ENCODE peak calls at places on chromosomes 5 and 9, in six cellular contexts. P is T-helper 1 cell; L is right cardiac atrium; Y is stimulated activated CD4-positive, alpha-beta T cell treated with anti-CD3 and anti-CD28 coated beads, Interleukin-15, amount 100 ng/mL, for 1 hour; A is glutamatergic neuron; Z is amniotic epithelial cell. X is an unnamed sample.

GRCh38 chr5:156326718-156327259 is at the start of gene SGCD:
- DNase-seq in P (no peak), L (peak), Y (no peak), A (peak), Z (peak), X (no peak)

GRCh38 chr9:130938652-130939404 is at the start of gene FIBCD1:
- DNase-seq in P (no peak), L (no peak), Y (no peak), A (peak), Z (peak), X (no peak)

GRCh38 chr5:135740475-135740874 is 94.0 kb upstream of the SLC25A48 start:
- DNase-seq in P (no peak), L (no peak), Y (no peak), A (no peak), Z (peak), X (no peak)

GRCh38 chr9:129863059-129863690 is 27.9 kb downstream of the USP20 start:
- DNase-seq in P (peak), L (no peak), Y (peak), A (no peak), Z (peak), X (peak)

GRCh38 chr9:111599092-111599947 is at the start of gene PTGR1:
- DNase-seq in P (no peak), L (peak), Y (no peak), A (peak), Z (peak), X (no peak)

GRCh38 chr5:64497390-64497789 is 8.4 kb upstream of the RGS7BP start:
- DNase-seq in P (no peak), L (no peak), Y (no peak), A (no peak), Z (peak), X (no peak)

GRCh38 chr5:93810780-93811179 is 69.4 kb upstream of the POU5F2 start:
- DNase-seq in P (no peak), L (no peak), Y (no peak), A (no peak), Z (no peak), X (no peak)

GRCh38 chr5:2759091-2759490 is 7.6 kb upstream of the IRX2 start:
- DNase-seq in P (no peak), L (no peak), Y (no peak), A (no peak), Z (no peak), X (no peak)

GRCh38 chr9:26219961-26220360 is 541.7 kb upstream of the TUSC1 start:
- DNase-seq in P (no peak), L (no peak), Y (no peak), A (peak), Z (no peak), X (no peak)

GRCh38 chr5:54180616-54181015 is 129.8 kb downstream of the ARL15 start:
- DNase-seq in P (no peak), L (no peak), Y (no peak), A (no peak), Z (peak), X (no peak)

GRCh38 chr9:115524467-115525059 is 406.6 kb upstream of the TNC start:
- DNase-seq in P (no peak), L (no peak), Y (no peak), A (no peak), Z (peak), X (no peak)

GRCh38 chr5:128304121-128304520 is 220.6 kb downstream of the SLC12A2 start:
- DNase-seq in P (no peak), L (no peak), Y (no peak), A (no peak), Z (peak), X (no peak)

GRCh38 chr5:171806976-171807823 is 21.6 kb downstream of the SMIM23 start:
- DNase-seq in P (no peak), L (no peak), Y (no peak), A (no peak), Z (peak), X (peak)

GRCh38 chr5:80874162-80874561 is 86.0 kb upstream of the RASGRF2 start:
- DNase-seq in P (no peak), L (no peak), Y (no peak), A (no peak), Z (no peak), X (no peak)

GRCh38 chr5:130282044-130282443 is 377.8 kb downstream of the CHSY3 start:
- DNase-seq in P (no peak), L (peak), Y (no peak), A (no peak), Z (peak), X (no peak)

GRCh38 chr5:81249240-81249639 is 16.1 kb downstream of the CKMT2 start:
- DNase-seq in P (no peak), L (no peak), Y (no peak), A (no peak), Z (no peak), X (no peak)

GRCh38 chr9:93589688-93590087 is 13.3 kb downstream of the PHF2 start:
- DNase-seq in P (no peak), L (no peak), Y (no peak), A (no peak), Z (peak), X (no peak)

GRCh38 chr5:58185397-58186195 is 274.3 kb downstream of the PLK2 start:
- DNase-seq in P (no peak), L (no peak), Y (no peak), A (no peak), Z (peak), X (no peak)

GRCh38 chr5:50440651-50441478 is at the start of gene EMB:
- DNase-seq in P (peak), L (peak), Y (peak), A (peak), Z (no peak), X (peak)

GRCh38 chr9:34400275-34400674 is 23.6 kb upstream of the MYORG start:
- DNase-seq in P (no peak), L (no peak), Y (no peak), A (no peak), Z (no peak), X (no peak)

GRCh38 chr9:21856301-21857094 is 54.1 kb downstream of the MTAP start:
- DNase-seq in P (no peak), L (no peak), Y (no peak), A (no peak), Z (peak), X (no peak)

GRCh38 chr9:71647094-71647591 is 121.2 kb downstream of the CEMIP2 start:
- DNase-seq in P (no peak), L (peak), Y (no peak), A (no peak), Z (peak), X (peak)

GRCh38 chr9:94881454-94881853 is 155.0 kb downstream of the AOPEP start:
- DNase-seq in P (no peak), L (no peak), Y (no peak), A (no peak), Z (no peak), X (no peak)

GRCh38 chr9:71627537-71627936 is 140.8 kb downstream of the CEMIP2 start:
- DNase-seq in P (no peak), L (no peak), Y (no peak), A (no peak), Z (no peak), X (no peak)

GRCh38 chr9:35112257-35113020 is 3.2 kb downstream of the ATOSB start:
- DNase-seq in P (no peak), L (peak), Y (no peak), A (no peak), Z (peak), X (no peak)

GRCh38 chr9:17433526-17433925 is 145.3 kb upstream of the SH3GL2 start:
- DNase-seq in P (no peak), L (no peak), Y (no peak), A (no peak), Z (no peak), X (no peak)

GRCh38 chr5:150323092-150323491 is 20.4 kb upstream of the ARSI start:
- DNase-seq in P (no peak), L (no peak), Y (no peak), A (no peak), Z (peak), X (no peak)

GRCh38 chr9:32554107-32554506 is 1.7 kb upstream of the TOPORS start:
- DNase-seq in P (no peak), L (no peak), Y (no peak), A (no peak), Z (peak), X (no peak)

GRCh38 chr9:116450378-116451139 is 236.5 kb upstream of the TRIM32 start:
- DNase-seq in P (no peak), L (no peak), Y (no peak), A (no peak), Z (peak), X (no peak)

GRCh38 chr9:134693641-134694367 is 52.2 kb downstream of the COL5A1 start:
- DNase-seq in P (no peak), L (peak), Y (no peak), A (peak), Z (no peak), X (no peak)

GRCh38 chr5:111415053-111415452 is 97.3 kb downstream of the STARD4 start:
- DNase-seq in P (no peak), L (no peak), Y (no peak), A (no peak), Z (no peak), X (no peak)

GRCh38 chr5:96615223-96615622 is 47.0 kb upstream of the CAST start:
- DNase-seq in P (no peak), L (peak), Y (no peak), A (no peak), Z (no peak), X (no peak)

GRCh38 chr9:121889990-121890563 is 203.0 kb downstream of the TTLL11 start:
- DNase-seq in P (no peak), L (no peak), Y (no peak), A (no peak), Z (no peak), X (no peak)

GRCh38 chr5:164998142-164998541 is 1492.7 kb downstream of the MAT2B start:
- DNase-seq in P (no peak), L (no peak), Y (no peak), A (no peak), Z (peak), X (no peak)